ENCODE peak calls at places on chromosomes 11 and 22, in nine cellular contexts. K is Kasumi-1, C is NCI-H524 treated with DMSO at 0.1 percent for 48 hours, Y is WTC11, M is choroid plexus epithelial cell, Q is T follicular helper cell, A is NCI-H1436 treated with DMSO at 0.1 percent for 48 hours, L is lung, N is DMS 273 treated with DMSO at 0.1 percent for 48 hours. V is an unnamed sample.
A peak's percentile ranks its signal among the peaks of the same experiment; 100 is the strongest.

GRCh38 chr11:119206512-119207299 is 567 bp downstream of the CBL start:
- DNase-seq in Y (peak; percentile 68), N (no peak), L (peak; percentile 56), M (peak; percentile 21), A (no peak), K (peak; percentile 51), C (no peak), Q (peak; percentile 18), V (peak; percentile 58)

GRCh38 chr22:28600546-28601143 is 79.0 kb downstream of the TTC28 start:
- DNase-seq in L (no peak), K (peak; percentile 93), Q (no peak), C (peak; percentile 39), M (peak; percentile 81), A (peak; percentile 46), Y (no peak), N (no peak), V (no peak)

GRCh38 chr11:121596195-121597145 is 143.7 kb upstream of the SORL1-AS1 start:
- DNase-seq in L (no peak), K (no peak), M (no peak), Q (no peak), C (no peak), N (no peak), Y (no peak), A (no peak), V (no peak)

GRCh38 chr22:23534201-23534850 is 45.8 kb downstream of the IGLL1 start:
- DNase-seq in Y (no peak), K (no peak), Q (no peak), M (no peak), N (no peak), A (no peak), C (no peak), L (no peak), V (no peak)

GRCh38 chr11:110587972-110588371 is 124.3 kb downstream of the ARHGAP20 start:
- DNase-seq in L (no peak), Q (no peak), Y (no peak), N (no peak), M (peak; percentile 76), A (no peak), K (no peak), C (no peak), V (no peak)

GRCh38 chr11:120023120-120023519 is 114.8 kb downstream of the TRIM29 start:
- DNase-seq in C (no peak), Y (peak; percentile 28), M (no peak), Q (no peak), L (no peak), N (no peak), A (no peak), K (no peak), V (no peak)

GRCh38 chr22:49099496-49100124 is 728.1 kb downstream of the BRD1 start:
- DNase-seq in A (no peak), L (no peak), N (no peak), K (no peak), C (no peak), Q (no peak), M (no peak), Y (no peak), V (no peak)

GRCh38 chr22:48031589-48031988 is 1269.1 kb downstream of the TBC1D22A start:
- DNase-seq in M (no peak), Q (no peak), A (no peak), N (no peak), L (no peak), Y (no peak), K (no peak), C (no peak), V (no peak)

GRCh38 chr22:47023871-47024270 is 261.4 kb downstream of the TBC1D22A start:
- DNase-seq in Q (no peak), A (no peak), K (no peak), C (no peak), Y (no peak), M (no peak), L (no peak), N (no peak), V (no peak)

GRCh38 chr11:33694346-33695050 is 6.1 kb downstream of the C11orf91 start:
- DNase-seq in N (peak; percentile 59), A (no peak), Q (no peak), K (peak; percentile 16), Y (no peak), C (no peak), L (no peak), M (no peak), V (no peak)

V was measured in ureter.